ENCODE peak calls at places on chromosomes 6 and 20, in seven cellular contexts. F is foreskin keratinocyte, S is psoas muscle, V is AG04450, W is mammary epithelial cell, O is fibroblast of the aortic adventitia, I is GM12878. Q is an unnamed sample.

GRCh38 chr20:13006825-13007224 is 1.9 kb upstream of the SPTLC3 start:
- DNase-seq in O (peak; percentile 81), S (no peak), W (peak; percentile 63), I (no peak), F (peak; percentile 64), V (peak; percentile 72), Q (no peak)

GRCh38 chr6:3905853-3906190 is 56.6 kb downstream of the FAM50B start:
- DNase-seq in W (no peak), S (no peak), V (no peak), F (no peak), I (no peak), O (no peak), Q (no peak)

GRCh38 chr20:63234693-63235398 is 859 bp upstream of the BIRC7 start:
- DNase-seq in F (no peak), I (no peak), S (no peak), W (peak; percentile 26), V (no peak), O (no peak), Q (peak; percentile 78)

GRCh38 chr6:9401936-9402335 is 966.6 kb upstream of the SLC35B3 start:
- DNase-seq in I (no peak), F (no peak), W (no peak), V (no peak), O (peak; percentile 8), S (no peak), Q (no peak)

GRCh38 chr6:7991992-7992815 is 72.0 kb downstream of the BLOC1S5 start:
- DNase-seq in W (peak; percentile 28), I (peak; percentile 13), S (no peak), V (peak; percentile 49), F (no peak), O (peak; percentile 99), Q (no peak)

GRCh38 chr6:149335924-149336323 is 18.4 kb downstream of the TAB2 start:
- DNase-seq in W (peak; percentile 78), F (peak; percentile 66), S (peak; percentile 55), I (no peak), O (peak; percentile 76), V (no peak), Q (no peak)

GRCh38 chr20:46720776-46721425 is 11.5 kb downstream of the SLC2A10 start:
- DNase-seq in I (no peak), W (no peak), O (no peak), S (no peak), V (no peak), F (no peak), Q (no peak)

GRCh38 chr20:35091808-35092523 is 641 bp downstream of the TRPC4AP start:
- DNase-seq in F (no peak), W (no peak), I (no peak), O (peak; percentile 33), S (peak; percentile 90), V (no peak), Q (no peak)

GRCh38 chr6:43639984-43640800 is 4.6 kb downstream of the MAD2L1BP start:
- DNase-seq in I (no peak), W (no peak), F (no peak), V (no peak), S (no peak), O (no peak), Q (no peak)

GRCh38 chr6:30287139-30287538 is 39.6 kb upstream of the TRIM39 start:
- DNase-seq in O (no peak), I (no peak), V (no peak), W (no peak), S (no peak), F (no peak), Q (no peak)

GRCh38 chr20:41268917-41269652 is 48.4 kb downstream of the ZHX3 start:
- DNase-seq in I (no peak), F (no peak), S (no peak), W (no peak), O (no peak), V (no peak), Q (no peak)

GRCh38 chr6:93423542-93423941 is 4.2 kb upstream of the EPHA7 start:
- DNase-seq in S (no peak), V (no peak), W (no peak), I (no peak), F (no peak), O (peak; percentile 27), Q (peak; percentile 73)

DNA sequence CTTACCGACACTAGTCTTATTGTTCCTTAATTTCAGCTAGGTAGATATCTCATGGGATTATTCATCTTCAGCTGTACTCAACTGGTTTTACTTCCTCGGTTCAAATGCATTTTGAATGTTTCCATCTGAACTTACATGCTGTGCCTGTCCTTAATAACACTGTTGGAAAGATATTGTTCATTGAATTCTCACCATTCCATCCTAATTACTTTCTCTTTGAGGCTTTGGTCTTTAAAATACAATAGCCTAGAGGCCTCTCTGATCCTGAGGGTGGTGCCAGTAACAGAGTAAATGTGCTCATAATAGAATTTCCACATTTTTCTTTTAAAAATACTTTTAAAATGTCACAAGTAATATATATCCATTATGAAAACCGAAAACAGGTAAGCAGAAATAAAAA is 54.0 kb downstream of the IL20RA start:
- DNase-seq in I (no peak), W (no peak), V (no peak), S (no peak), F (peak; percentile 32), O (no peak), Q (no peak)
- TF ChIP-seq CTCF in I (no peak), W (no peak), V (no peak), S (no peak), F (no peak), O (no peak), Q (no peak)

GRCh38 chr6:39227476-39227875 is 1.8 kb downstream of the KCNK5 start:
- DNase-seq in S (no peak), O (no peak), W (no peak), V (no peak), F (no peak), I (no peak), Q (no peak)

GRCh38 chr6:39231386-39231785 is 2.1 kb upstream of the KCNK5 start:
- DNase-seq in F (no peak), O (no peak), W (no peak), V (no peak), S (no peak), I (no peak), Q (no peak)

GRCh38 chr6:39226606-39227300 is 2.5 kb downstream of the KCNK5 start:
- DNase-seq in S (no peak), F (no peak), O (no peak), I (no peak), V (no peak), W (peak; percentile 10), Q (no peak)

GRCh38 chr6:39228111-39228971 is 934 bp downstream of the KCNK5 start:
- DNase-seq in V (no peak), I (no peak), F (no peak), W (no peak), S (no peak), O (no peak), Q (no peak)

DNA sequence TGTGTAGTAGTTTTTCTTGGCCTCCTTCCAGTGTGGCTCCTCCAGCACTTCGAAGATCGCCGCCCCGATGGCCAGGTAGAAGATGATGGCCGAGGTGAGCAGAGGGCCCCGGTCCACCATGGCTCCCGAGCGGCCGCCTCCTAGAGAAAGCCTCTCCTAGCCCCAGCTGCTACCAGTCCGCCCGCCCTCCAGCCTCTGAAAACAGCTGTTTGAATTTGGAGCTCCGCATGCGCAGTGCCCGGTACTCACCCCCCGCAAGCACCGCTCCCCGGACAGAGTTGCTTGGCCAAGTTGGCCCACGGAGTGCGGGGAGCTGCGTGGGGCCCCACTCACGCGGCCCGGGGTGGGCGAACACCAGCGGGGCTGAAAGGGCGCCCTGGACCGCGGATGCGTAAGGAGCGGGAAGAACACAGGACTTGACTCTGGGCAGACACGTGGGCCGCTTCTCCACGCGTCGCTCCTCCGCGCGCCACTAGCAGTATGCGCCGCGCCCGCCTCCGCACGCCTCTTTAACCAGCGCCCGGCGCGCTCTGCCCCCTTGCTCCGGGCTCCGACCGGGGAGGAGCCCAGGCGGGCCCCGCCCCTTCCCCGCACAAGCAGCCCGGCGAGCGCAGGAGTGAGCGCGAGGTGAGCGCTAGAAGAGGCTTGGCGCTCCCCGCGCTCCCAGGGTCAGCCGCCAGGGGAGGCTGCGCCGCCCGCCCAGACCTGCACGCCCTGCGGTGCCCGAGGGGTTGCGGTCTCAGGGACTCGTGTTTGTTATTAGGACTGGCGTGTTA is at the start of gene KCNK5:
- DNase-seq in V (no peak), O (peak; percentile 10), F (no peak), W (peak; percentile 44), S (peak; percentile 80), I (no peak), Q (peak; percentile 81)
- TF ChIP-seq CTCF in V (peak; percentile 24), O (peak; percentile 27), F (peak; percentile 52), W (peak; percentile 39), S (peak; percentile 41), I (peak; percentile 56), Q (peak; percentile 77)

GRCh38 chr20:57464642-57465211 is 60.2 kb downstream of the CTCFL start:
- DNase-seq in O (peak; percentile 16), F (no peak), V (no peak), S (peak; percentile 61), I (no peak), W (peak; percentile 22), Q (no peak)
- TF ChIP-seq CTCF in O (peak; percentile 33), F (peak; percentile 35), V (peak; percentile 14), S (peak; percentile 23), I (peak; percentile 40), W (peak; percentile 22), Q (no peak)

GRCh38 chr6:31901953-31902643 is at the start of gene ZBTB12:
- DNase-seq in W (peak; percentile 82), I (peak; percentile 73), V (peak; percentile 96), O (peak; percentile 96), S (peak; percentile 93), F (peak; percentile 58), Q (peak; percentile 91)
- TF ChIP-seq CTCF in W (no peak), I (no peak), V (no peak), O (peak; percentile 16), S (no peak), F (no peak), Q (no peak)

DNA sequence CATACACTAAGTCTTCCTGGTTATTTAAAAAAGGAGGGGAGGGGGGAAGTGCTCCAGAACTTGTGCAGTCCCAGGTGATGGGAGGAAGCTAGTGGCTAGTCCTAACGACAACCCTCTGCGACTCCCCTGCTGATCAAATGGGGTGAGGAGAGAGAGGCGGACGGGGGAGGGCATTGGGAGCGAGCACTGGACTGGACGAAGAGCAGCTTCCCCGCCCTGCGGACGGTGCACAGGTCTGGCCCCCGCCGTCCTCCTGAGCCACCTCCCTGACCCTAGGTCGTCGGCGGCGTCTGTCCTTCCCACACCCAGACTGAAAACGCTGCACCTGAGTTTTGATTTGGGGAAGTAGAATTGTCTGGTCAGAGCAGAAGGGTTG is 2.2 kb upstream of the OLIG3 start:
- DNase-seq in O (no peak), I (no peak), F (no peak), S (no peak), V (no peak), W (no peak), Q (peak; percentile 45)
- TF ChIP-seq CTCF in O (no peak), I (no peak), F (no peak), S (no peak), V (no peak), W (no peak), Q (no peak)

DNA sequence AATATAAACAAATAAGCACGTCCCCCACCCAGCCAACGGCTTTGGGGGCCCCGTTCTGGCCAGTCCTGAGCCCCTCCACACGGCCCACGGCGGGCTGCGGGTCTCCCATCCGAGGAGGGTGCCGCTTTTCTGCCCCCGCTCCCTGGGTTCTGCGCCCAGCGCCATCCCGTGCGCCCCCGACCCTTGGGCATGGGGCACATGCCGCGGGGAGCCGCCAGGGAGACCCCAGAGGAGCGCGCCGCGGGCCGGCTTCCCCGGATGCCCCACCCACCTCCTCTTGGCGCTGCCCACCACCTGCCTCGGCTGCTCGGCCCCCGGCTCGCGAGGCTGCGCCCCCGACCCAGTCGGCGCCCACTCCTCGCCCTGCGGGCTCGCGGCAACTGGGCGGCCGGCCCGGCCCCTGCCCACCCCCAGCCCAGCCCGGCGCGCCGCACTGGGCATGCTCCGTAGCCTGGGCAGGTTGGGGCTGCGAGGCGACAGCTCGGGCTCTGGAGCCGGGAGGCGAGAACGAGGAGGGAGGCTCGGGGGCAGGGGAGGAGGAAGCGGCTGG is 580 bp upstream of the PLCB4 start:
- DNase-seq in O (no peak), I (no peak), V (no peak), S (peak; percentile 56), F (no peak), W (no peak), Q (peak; percentile 81)
- TF ChIP-seq CTCF in O (no peak), I (no peak), V (no peak), S (no peak), F (no peak), W (no peak), Q (no peak)

Q was measured in glutamatergic neuron.